ENCODE peak calls at places on chromosomes 5 and 9, in six cellular contexts. One of them, this sample, is unnamed.

GRCh38 chr5:123474238-123474637 is 37.7 kb upstream of the CSNK1G3 start:
- DNase-seq in A549: no peak
- DNase-seq in HFF-Myc: peak; percentile 24
- DNase-seq in heart left ventricle: no peak
- DNase-seq in AG09309: no peak
- DNase-seq in body of pancreas: no peak
- DNase-seq in this sample: no peak

GRCh38 chr9:88889386-88889785 is 101.9 kb upstream of the S1PR3 start:
- DNase-seq in AG09309: no peak
- DNase-seq in heart left ventricle: no peak
- DNase-seq in A549: no peak
- DNase-seq in body of pancreas: no peak
- DNase-seq in HFF-Myc: peak; percentile 10
- DNase-seq in this sample: no peak

GRCh38 chr9:98538203-98538602 is 170.5 kb downstream of the GABBR2 start:
- DNase-seq in AG09309: no peak
- DNase-seq in heart left ventricle: no peak
- DNase-seq in A549: no peak
- DNase-seq in HFF-Myc: no peak
- DNase-seq in body of pancreas: no peak
- DNase-seq in this sample: no peak

GRCh38 chr9:108416321-108416720 is 439.5 kb downstream of the ACTL7B start:
- DNase-seq in A549: peak; percentile 18
- DNase-seq in body of pancreas: no peak
- DNase-seq in AG09309: no peak
- DNase-seq in HFF-Myc: no peak
- DNase-seq in heart left ventricle: no peak
- DNase-seq in this sample: peak; percentile 40

GRCh38 chr5:33114361-33114760 is 326.4 kb upstream of the TARS1 start:
- DNase-seq in heart left ventricle: no peak
- DNase-seq in body of pancreas: no peak
- DNase-seq in HFF-Myc: no peak
- DNase-seq in A549: no peak
- DNase-seq in AG09309: no peak
- DNase-seq in this sample: no peak

GRCh38 chr9:137011130-137011529 is 14.8 kb upstream of the CLIC3 start:
- DNase-seq in HFF-Myc: no peak
- DNase-seq in AG09309: no peak
- DNase-seq in heart left ventricle: no peak
- DNase-seq in body of pancreas: no peak
- DNase-seq in A549: no peak
- DNase-seq in this sample: no peak

GRCh38 chr9:68822596-68823165 is 117.6 kb downstream of the PIP5K1B start:
- DNase-seq in A549: peak; percentile 4
- DNase-seq in body of pancreas: peak; percentile 83
- DNase-seq in HFF-Myc: no peak
- DNase-seq in heart left ventricle: peak; percentile 54
- DNase-seq in AG09309: no peak
- DNase-seq in this sample: peak; percentile 8

GRCh38 chr5:180026725-180027448 is 44.7 kb downstream of the RNF130 start:
- DNase-seq in AG09309: no peak
- DNase-seq in heart left ventricle: no peak
- DNase-seq in body of pancreas: no peak
- DNase-seq in HFF-Myc: no peak
- DNase-seq in A549: no peak
- DNase-seq in this sample: no peak

GRCh38 chr5:65013141-65013540 is 244.4 kb downstream of the CWC27 start:
- DNase-seq in A549: no peak
- DNase-seq in body of pancreas: no peak
- DNase-seq in HFF-Myc: no peak
- DNase-seq in heart left ventricle: no peak
- DNase-seq in AG09309: peak; percentile 16
- DNase-seq in this sample: peak; percentile 59

GRCh38 chr9:135827301-135827700 is 80.0 kb downstream of the CAMSAP1 start:
- DNase-seq in body of pancreas: no peak
- DNase-seq in AG09309: no peak
- DNase-seq in HFF-Myc: no peak
- DNase-seq in heart left ventricle: no peak
- DNase-seq in A549: no peak
- DNase-seq in this sample: no peak

GRCh38 chr5:77175235-77175634 is 35.2 kb upstream of the PDE8B start:
- DNase-seq in A549: no peak
- DNase-seq in heart left ventricle: no peak
- DNase-seq in AG09309: no peak
- DNase-seq in body of pancreas: no peak
- DNase-seq in HFF-Myc: no peak
- DNase-seq in this sample: no peak

GRCh38 chr9:21906213-21906612 is 88.0 kb downstream of the CDKN2A start:
- DNase-seq in AG09309: no peak
- DNase-seq in body of pancreas: no peak
- DNase-seq in heart left ventricle: no peak
- DNase-seq in A549: no peak
- DNase-seq in HFF-Myc: no peak
- DNase-seq in this sample: no peak

GRCh38 chr5:98774192-98775046 is 956 bp downstream of the RGMB start:
- DNase-seq in HFF-Myc: no peak
- DNase-seq in AG09309: no peak
- DNase-seq in A549: peak; percentile 63
- DNase-seq in body of pancreas: peak; percentile 77
- DNase-seq in heart left ventricle: peak; percentile 54
- DNase-seq in this sample: peak; percentile 66

GRCh38 chr5:107687937-107688336 is 17.2 kb upstream of the EFNA5 start:
- DNase-seq in body of pancreas: no peak
- DNase-seq in heart left ventricle: no peak
- DNase-seq in AG09309: no peak
- DNase-seq in A549: no peak
- DNase-seq in HFF-Myc: no peak
- DNase-seq in this sample: no peak

GRCh38 chr5:152405145-152405544 is at the start of gene NMUR2:
- DNase-seq in heart left ventricle: no peak
- DNase-seq in body of pancreas: no peak
- DNase-seq in HFF-Myc: no peak
- DNase-seq in AG09309: no peak
- DNase-seq in A549: peak; percentile 4
- DNase-seq in this sample: no peak

GRCh38 chr5:95708876-95709275 is 22.3 kb upstream of the RHOBTB3 start:
- DNase-seq in A549: no peak
- DNase-seq in AG09309: no peak
- DNase-seq in heart left ventricle: no peak
- DNase-seq in body of pancreas: no peak
- DNase-seq in HFF-Myc: no peak
- DNase-seq in this sample: no peak

GRCh38 chr5:80191991-80192398 is 63.9 kb downstream of the SERINC5 start:
- DNase-seq in A549: no peak
- DNase-seq in HFF-Myc: no peak
- DNase-seq in AG09309: no peak
- DNase-seq in heart left ventricle: peak; percentile 62
- DNase-seq in body of pancreas: no peak
- DNase-seq in this sample: no peak

GRCh38 chr9:129868571-129869486 is 33.6 kb downstream of the USP20 start:
- DNase-seq in heart left ventricle: no peak
- DNase-seq in HFF-Myc: no peak
- DNase-seq in A549: no peak
- DNase-seq in AG09309: no peak
- DNase-seq in body of pancreas: peak; percentile 38
- DNase-seq in this sample: no peak

GRCh38 chr5:88690619-88691560 is 192.1 kb downstream of the MEF2C start:
- DNase-seq in HFF-Myc: no peak
- DNase-seq in A549: peak; percentile 49
- DNase-seq in body of pancreas: peak; percentile 70
- DNase-seq in heart left ventricle: peak; percentile 54
- DNase-seq in AG09309: peak; percentile 7
- DNase-seq in this sample: peak; percentile 63

GRCh38 chr5:116488334-116488733 is 86.3 kb downstream of the SEMA6A start:
- DNase-seq in HFF-Myc: no peak
- DNase-seq in AG09309: no peak
- DNase-seq in heart left ventricle: no peak
- DNase-seq in body of pancreas: no peak
- DNase-seq in A549: no peak
- DNase-seq in this sample: no peak

GRCh38 chr5:171891150-171891549 is 105.5 kb downstream of the SMIM23 start:
- DNase-seq in body of pancreas: no peak
- DNase-seq in AG09309: no peak
- DNase-seq in A549: no peak
- DNase-seq in HFF-Myc: no peak
- DNase-seq in heart left ventricle: no peak
- DNase-seq in this sample: no peak

GRCh38 chr5:164301708-164302107 is 796.3 kb downstream of the MAT2B start:
- DNase-seq in body of pancreas: no peak
- DNase-seq in AG09309: no peak
- DNase-seq in HFF-Myc: no peak
- DNase-seq in heart left ventricle: no peak
- DNase-seq in A549: no peak
- DNase-seq in this sample: no peak

GRCh38 chr9:130243015-130243881 is 22.3 kb upstream of the HMCN2 start:
- DNase-seq in heart left ventricle: peak; percentile 50
- DNase-seq in A549: peak; percentile 79
- DNase-seq in body of pancreas: peak; percentile 76
- DNase-seq in HFF-Myc: no peak
- DNase-seq in AG09309: no peak
- DNase-seq in this sample: peak; percentile 50

GRCh38 chr5:5421149-5421960 is 1.1 kb upstream of the ICE1 start:
- DNase-seq in HFF-Myc: no peak
- DNase-seq in AG09309: no peak
- DNase-seq in body of pancreas: peak; percentile 14
- DNase-seq in A549: no peak
- DNase-seq in heart left ventricle: no peak
- DNase-seq in this sample: peak; percentile 25

GRCh38 chr5:67095346-67095871 is 101.2 kb downstream of the CD180 start:
- DNase-seq in AG09309: no peak
- DNase-seq in A549: peak; percentile 50
- DNase-seq in HFF-Myc: no peak
- DNase-seq in heart left ventricle: peak; percentile 84
- DNase-seq in body of pancreas: peak; percentile 64
- DNase-seq in this sample: peak; percentile 72

GRCh38 chr5:149496166-149496565 is 55.1 kb downstream of the CSNK1A1 start:
- DNase-seq in heart left ventricle: no peak
- DNase-seq in body of pancreas: no peak
- DNase-seq in HFF-Myc: no peak
- DNase-seq in AG09309: no peak
- DNase-seq in A549: no peak
- DNase-seq in this sample: no peak
- TF ChIP-seq CTCF in heart left ventricle: no peak
- TF ChIP-seq CTCF in body of pancreas: no peak
- TF ChIP-seq CTCF in HFF-Myc: no peak
- TF ChIP-seq CTCF in AG09309: no peak
- TF ChIP-seq CTCF in A549: no peak
- TF ChIP-seq CTCF in this sample: no peak

DNA sequence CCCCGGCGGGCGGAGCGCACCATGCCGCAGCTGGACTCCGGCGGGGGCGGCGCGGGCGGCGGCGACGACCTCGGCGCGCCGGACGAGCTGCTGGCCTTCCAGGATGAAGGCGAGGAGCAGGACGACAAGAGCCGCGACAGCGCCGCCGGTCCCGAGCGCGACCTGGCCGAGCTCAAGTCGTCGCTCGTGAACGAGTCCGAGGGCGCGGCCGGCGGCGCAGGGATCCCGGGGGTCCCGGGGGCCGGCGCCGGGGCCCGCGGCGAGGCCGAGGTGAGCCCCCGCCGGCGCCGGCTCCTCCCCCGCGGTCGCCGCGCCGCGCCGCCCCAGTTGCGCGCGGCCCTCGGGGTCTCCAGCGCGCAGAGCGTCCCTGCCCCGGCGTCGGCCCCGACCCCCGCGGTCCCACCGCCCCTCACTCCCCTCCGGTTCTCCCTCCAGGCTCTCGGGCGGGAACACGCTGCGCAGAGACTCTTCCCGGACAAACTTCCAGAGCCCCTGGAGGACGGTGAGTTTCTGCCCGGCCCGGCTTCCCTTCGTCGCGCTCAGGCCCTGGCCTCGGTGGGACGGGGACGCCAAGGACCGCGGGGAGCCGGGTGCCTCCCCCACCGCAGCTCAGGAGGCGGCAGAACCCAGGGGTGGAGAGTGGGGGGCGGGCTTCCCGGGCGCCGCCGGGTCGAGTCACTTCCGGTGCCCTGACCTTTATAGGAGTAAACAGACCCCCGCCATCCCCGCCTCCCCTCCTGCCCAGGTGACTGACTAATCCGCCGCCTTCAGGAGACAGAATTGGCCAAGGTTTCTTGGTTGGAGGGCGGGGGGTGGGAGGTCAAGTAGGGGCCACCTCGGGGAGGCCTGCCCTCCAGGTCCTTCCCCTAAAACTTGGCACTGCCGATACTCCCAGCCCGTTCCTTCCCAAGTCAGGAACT is 665 bp downstream of the TCF7 start:
- DNase-seq in heart left ventricle: no peak
- DNase-seq in body of pancreas: peak; percentile 66
- DNase-seq in HFF-Myc: no peak
- DNase-seq in A549: no peak
- DNase-seq in AG09309: no peak
- DNase-seq in this sample: no peak
- H3K4me3 ChIP-seq in heart left ventricle: peak overlapping the region; percentile 56
- H3K4me3 ChIP-seq in body of pancreas: peak overlapping the region; percentile 31
- H3K4me3 ChIP-seq in HFF-Myc: peak overlapping the region; percentile 36
- H3K4me3 ChIP-seq in A549: peak overlapping the region; percentile 82
- H3K4me3 ChIP-seq in AG09309: peak overlapping the region; percentile 56
- H3K4me3 ChIP-seq in this sample: peak overlapping the region; percentile 71

GRCh38 chr9:33407061-33407460 is 4.7 kb upstream of the AQP7 start:
- DNase-seq in A549: no peak
- DNase-seq in body of pancreas: no peak
- DNase-seq in AG09309: no peak
- DNase-seq in HFF-Myc: no peak
- DNase-seq in heart left ventricle: no peak
- DNase-seq in this sample: no peak

GRCh38 chr9:33404782-33405362 is 2.5 kb upstream of the AQP7 start:
- DNase-seq in A549: no peak
- DNase-seq in AG09309: no peak
- DNase-seq in HFF-Myc: no peak
- DNase-seq in body of pancreas: no peak
- DNase-seq in heart left ventricle: no peak
- DNase-seq in this sample: peak; percentile 10

GRCh38 chr9:33403941-33404781 is 1.8 kb upstream of the AQP7 start:
- DNase-seq in A549: no peak
- DNase-seq in HFF-Myc: no peak
- DNase-seq in body of pancreas: no peak
- DNase-seq in AG09309: no peak
- DNase-seq in heart left ventricle: no peak
- DNase-seq in this sample: no peak

DNA sequence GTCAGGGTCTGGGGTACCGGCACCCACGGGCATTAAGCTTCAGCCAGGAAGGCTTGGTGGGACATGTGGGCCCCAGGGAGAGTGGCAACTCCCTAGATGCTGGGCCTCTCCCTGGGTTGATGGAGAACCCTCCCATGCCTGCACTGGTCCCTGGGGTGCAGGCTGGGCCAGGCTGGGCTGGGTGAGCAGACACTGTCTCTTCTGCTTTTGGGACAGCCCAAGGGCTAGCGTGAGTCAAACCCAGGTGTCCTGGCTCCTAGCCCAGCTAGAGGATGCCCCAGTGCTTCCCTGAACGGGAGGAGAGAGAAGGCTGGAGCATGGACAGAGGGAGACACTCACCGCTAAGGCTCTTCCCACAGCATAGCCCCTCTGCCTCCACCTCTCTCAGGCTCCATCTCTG is 5.7 kb upstream of the AQP7 start:
- DNase-seq in heart left ventricle: no peak
- DNase-seq in AG09309: no peak
- DNase-seq in body of pancreas: no peak
- DNase-seq in HFF-Myc: no peak
- DNase-seq in A549: no peak
- DNase-seq in this sample: no peak
- TF ChIP-seq CTCF in heart left ventricle: no peak
- TF ChIP-seq CTCF in AG09309: no peak
- TF ChIP-seq CTCF in body of pancreas: no peak
- TF ChIP-seq CTCF in HFF-Myc: no peak
- TF ChIP-seq CTCF in A549: no peak
- TF ChIP-seq CTCF in this sample: no peak

GRCh38 chr5:109246395-109246794 is 163.4 kb downstream of the PJA2 start:
- DNase-seq in HFF-Myc: no peak
- DNase-seq in heart left ventricle: no peak
- DNase-seq in body of pancreas: no peak
- DNase-seq in A549: no peak
- DNase-seq in AG09309: no peak
- DNase-seq in this sample: no peak
- H3K4me3 ChIP-seq in HFF-Myc: no peak overlapping the region
- H3K4me3 ChIP-seq in heart left ventricle: no peak overlapping the region
- H3K4me3 ChIP-seq in body of pancreas: no peak overlapping the region
- H3K4me3 ChIP-seq in A549: no peak overlapping the region
- H3K4me3 ChIP-seq in AG09309: no peak overlapping the region
- H3K4me3 ChIP-seq in this sample: no peak overlapping the region